ENCODE peak calls at places on chromosome 9, in six cellular contexts. One of them, this sample, is unnamed.

GRCh38 chr9:95073042-95073607 is 244.4 kb downstream of the FANCC start:
- DNase-seq in fibroblast of lung: no peak
- DNase-seq in A549: no peak
- DNase-seq in activated CD8-positive, alpha-beta memory T cell treated with anti-CD3 and anti-CD28 coated beads, Interleukin-2, amount 50 U/mL, for 4 hours: no peak
- DNase-seq in Right ventricle myocardium superior: no peak
- DNase-seq in cortex of kidney: no peak
- DNase-seq in this sample: peak

GRCh38 chr9:38358390-38359296 is 33.9 kb upstream of the ALDH1B1 start:
- DNase-seq in fibroblast of lung: peak
- DNase-seq in A549: no peak
- DNase-seq in activated CD8-positive, alpha-beta memory T cell treated with anti-CD3 and anti-CD28 coated beads, Interleukin-2, amount 50 U/mL, for 4 hours: no peak
- DNase-seq in Right ventricle myocardium superior: no peak
- DNase-seq in cortex of kidney: no peak
- DNase-seq in this sample: no peak

GRCh38 chr9:124339603-124340146 is 75.6 kb downstream of the PSMB7 start:
- DNase-seq in fibroblast of lung: no peak
- DNase-seq in A549: no peak
- DNase-seq in activated CD8-positive, alpha-beta memory T cell treated with anti-CD3 and anti-CD28 coated beads, Interleukin-2, amount 50 U/mL, for 4 hours: no peak
- DNase-seq in Right ventricle myocardium superior: peak
- DNase-seq in cortex of kidney: no peak
- DNase-seq in this sample: peak

GRCh38 chr9:12922209-12922914 is 147.5 kb downstream of the LURAP1L start:
- DNase-seq in fibroblast of lung: no peak
- DNase-seq in A549: no peak
- DNase-seq in activated CD8-positive, alpha-beta memory T cell treated with anti-CD3 and anti-CD28 coated beads, Interleukin-2, amount 50 U/mL, for 4 hours: no peak
- DNase-seq in Right ventricle myocardium superior: no peak
- DNase-seq in cortex of kidney: no peak
- DNase-seq in this sample: no peak

GRCh38 chr9:126009047-126009446 is 261.9 kb downstream of the PBX3 start:
- DNase-seq in fibroblast of lung: no peak
- DNase-seq in A549: no peak
- DNase-seq in activated CD8-positive, alpha-beta memory T cell treated with anti-CD3 and anti-CD28 coated beads, Interleukin-2, amount 50 U/mL, for 4 hours: no peak
- DNase-seq in Right ventricle myocardium superior: no peak
- DNase-seq in cortex of kidney: no peak
- DNase-seq in this sample: no peak

GRCh38 chr9:9061599-9061998 is 1262.0 kb upstream of the DMAC1 start:
- DNase-seq in fibroblast of lung: no peak
- DNase-seq in A549: no peak
- DNase-seq in activated CD8-positive, alpha-beta memory T cell treated with anti-CD3 and anti-CD28 coated beads, Interleukin-2, amount 50 U/mL, for 4 hours: no peak
- DNase-seq in Right ventricle myocardium superior: no peak
- DNase-seq in cortex of kidney: no peak
- DNase-seq in this sample: no peak

GRCh38 chr9:89536618-89537017 is 38.7 kb upstream of the SEMA4D start:
- DNase-seq in fibroblast of lung: no peak
- DNase-seq in A549: no peak
- DNase-seq in activated CD8-positive, alpha-beta memory T cell treated with anti-CD3 and anti-CD28 coated beads, Interleukin-2, amount 50 U/mL, for 4 hours: no peak
- DNase-seq in Right ventricle myocardium superior: no peak
- DNase-seq in cortex of kidney: no peak
- DNase-seq in this sample: no peak

GRCh38 chr9:136978073-136978864 is 965 bp downstream of the PTGDS start:
- DNase-seq in fibroblast of lung: peak
- DNase-seq in A549: peak
- DNase-seq in activated CD8-positive, alpha-beta memory T cell treated with anti-CD3 and anti-CD28 coated beads, Interleukin-2, amount 50 U/mL, for 4 hours: peak
- DNase-seq in Right ventricle myocardium superior: peak
- DNase-seq in cortex of kidney: no peak
- DNase-seq in this sample: peak

GRCh38 chr9:136965771-136966484 is 11.4 kb upstream of the PTGDS start:
- DNase-seq in fibroblast of lung: no peak
- DNase-seq in A549: no peak
- DNase-seq in activated CD8-positive, alpha-beta memory T cell treated with anti-CD3 and anti-CD28 coated beads, Interleukin-2, amount 50 U/mL, for 4 hours: no peak
- DNase-seq in Right ventricle myocardium superior: no peak
- DNase-seq in cortex of kidney: no peak
- DNase-seq in this sample: peak